ENCODE peak calls at places on chromosomes 4 and X, in four cellular contexts. C, W, Q and O are unnamed samples.

GRCh38 chr4:23728393-23728792 is 161.5 kb downstream of the PPARGC1A start:
- DNase-seq in C (no peak), W (no peak), Q (no peak), O (no peak)

GRCh38 chr4:74789518-74789917 is 4.8 kb downstream of the BTC start:
- DNase-seq in C (no peak), W (no peak), Q (no peak), O (no peak)

GRCh38 chrX:10288400-10288799 is 131.6 kb downstream of the CLCN4 start:
- DNase-seq in C (no peak), W (no peak), Q (no peak), O (no peak)

GRCh38 chrX:3403748-3404147 is 57.3 kb upstream of the MXRA5 start:
- DNase-seq in C (no peak), W (no peak), Q (no peak), O (no peak)

GRCh38 chrX:119013146-119013545 is 38.7 kb downstream of the LONRF3 start:
- DNase-seq in C (no peak), W (no peak), Q (no peak), O (no peak)

GRCh38 chr4:172202480-172203076 is 389.4 kb downstream of the GALNTL6 start:
- DNase-seq in C (no peak), W (no peak), Q (no peak), O (peak)

GRCh38 chr4:111641813-111642579 is 503.3 kb upstream of the FAM241A start:
- DNase-seq in C (no peak), W (peak), Q (peak), O (no peak)

GRCh38 chr4:27205994-27206393 is 345.4 kb downstream of the STIM2 start:
- DNase-seq in C (no peak), W (no peak), Q (no peak), O (no peak)

GRCh38 chrX:276588-277171 is 4.5 kb upstream of the PLCXD1 start:
- DNase-seq in C (peak), W (peak), Q (peak), O (no peak)

GRCh38 chr4:123743821-123744220 is 347.2 kb downstream of the SPRY1 start:
- DNase-seq in C (no peak), W (no peak), Q (no peak), O (no peak)

GRCh38 chr4:83138979-83139378 is 24.4 kb upstream of the PLAC8 start:
- DNase-seq in C (no peak), W (no peak), Q (no peak), O (no peak)

GRCh38 chr4:16001484-16001858 is 38.5 kb upstream of the FGFBP2 start:
- DNase-seq in C (no peak), W (peak), Q (peak), O (peak)
- TF ChIP-seq POLR2AphosphoS5 in C (no peak), W (peak), Q (peak), O (no peak)

GRCh38 chr4:1199556-1200331 is 27.4 kb upstream of the SPON2 start:
- DNase-seq in C (no peak), W (no peak), Q (peak), O (peak)

GRCh38 chr4:1200425-1201035 is 28.1 kb upstream of the SPON2 start:
- DNase-seq in C (peak), W (peak), Q (peak), O (peak)

GRCh38 chr4:1204286-1204827 is 32.0 kb upstream of the SPON2 start:
- DNase-seq in C (no peak), W (no peak), Q (peak), O (no peak)

GRCh38 chr4:1202526-1203378 is 30.4 kb upstream of the SPON2 start:
- DNase-seq in C (peak), W (no peak), Q (peak), O (peak)

GRCh38 chr4:1201851-1202525 is 29.6 kb upstream of the SPON2 start:
- DNase-seq in C (peak), W (no peak), Q (peak), O (peak)
- TF ChIP-seq POLR2A in C (no peak), W (no peak), Q (peak), O (peak)

GRCh38 chr4:135508006-135508714 is 1306.6 kb upstream of the PABPC4L start:
- DNase-seq in C (no peak), W (no peak), Q (no peak), O (no peak)
- TF ChIP-seq POLR2AphosphoS5 in C (no peak), W (no peak), Q (no peak), O (no peak)

GRCh38 chr4:48016141-48017107 is at the start of the genes CNGA1 and NIPAL1:
- DNase-seq in C (peak), W (peak), Q (peak), O (peak)
- TF ChIP-seq POLR2A in C (no peak), W (peak), Q (peak), O (no peak)

GRCh38 chr4:150090836-150091235 is 12.6 kb downstream of the DCLK2 start:
- DNase-seq in C (no peak), W (peak), Q (no peak), O (no peak)
- TF ChIP-seq POLR2AphosphoS5 in C (no peak), W (peak), Q (no peak), O (no peak)

GRCh38 chrX:85003655-85004244 is at the start of gene APOOL:
- DNase-seq in C (peak), W (peak), Q (peak), O (peak)
- TF ChIP-seq POLR2A in C (no peak), W (peak), Q (peak), O (peak)